ENCODE peak calls at places on chromosomes 16 and 17, in seven cellular contexts. One of them, this sample, is unnamed.

GRCh38 chr16:85129846-85130706 is 17.8 kb upstream of the CIBAR2 start:
- DNase-seq in non-pigmented ciliary epithelial cell: no peak
- DNase-seq in osteocyte: no peak
- DNase-seq in adrenal gland: no peak
- DNase-seq in activated naive CD4-positive, alpha-beta T cell treated with anti-CD3 and anti-CD28 coated beads for 36 hours: no peak
- DNase-seq in ELR: no peak
- DNase-seq in NCI-H1436: no peak
- DNase-seq in this sample: no peak

GRCh38 chr16:70253291-70254094 is 1.8 kb upstream of the EXOSC6 start:
- DNase-seq in osteocyte: peak; percentile 85
- DNase-seq in NCI-H1436: no peak
- DNase-seq in ELR: peak; percentile 70
- DNase-seq in non-pigmented ciliary epithelial cell: no peak
- DNase-seq in activated naive CD4-positive, alpha-beta T cell treated with anti-CD3 and anti-CD28 coated beads for 36 hours: peak; percentile 46
- DNase-seq in adrenal gland: peak; percentile 50
- DNase-seq in this sample: no peak

GRCh38 chr16:48194828-48195566 is 39.2 kb upstream of the ABCC12 start:
- DNase-seq in adrenal gland: no peak
- DNase-seq in non-pigmented ciliary epithelial cell: peak; percentile 50
- DNase-seq in ELR: no peak
- DNase-seq in osteocyte: no peak
- DNase-seq in activated naive CD4-positive, alpha-beta T cell treated with anti-CD3 and anti-CD28 coated beads for 36 hours: no peak
- DNase-seq in NCI-H1436: peak; percentile 27
- DNase-seq in this sample: peak; percentile 77

GRCh38 chr17:29674270-29674669 is 51.6 kb upstream of the CORO6 start:
- DNase-seq in activated naive CD4-positive, alpha-beta T cell treated with anti-CD3 and anti-CD28 coated beads for 36 hours: peak; percentile 52
- DNase-seq in osteocyte: no peak
- DNase-seq in non-pigmented ciliary epithelial cell: no peak
- DNase-seq in ELR: no peak
- DNase-seq in NCI-H1436: no peak
- DNase-seq in adrenal gland: no peak
- DNase-seq in this sample: no peak

GRCh38 chr16:89545044-89545830 is 15.2 kb upstream of the RPL13 start:
- DNase-seq in adrenal gland: no peak
- DNase-seq in non-pigmented ciliary epithelial cell: no peak
- DNase-seq in NCI-H1436: no peak
- DNase-seq in osteocyte: no peak
- DNase-seq in activated naive CD4-positive, alpha-beta T cell treated with anti-CD3 and anti-CD28 coated beads for 36 hours: no peak
- DNase-seq in ELR: no peak
- DNase-seq in this sample: no peak

GRCh38 chr17:83196088-83196765 is 116.8 kb downstream of the METRNL start:
- DNase-seq in non-pigmented ciliary epithelial cell: no peak
- DNase-seq in activated naive CD4-positive, alpha-beta T cell treated with anti-CD3 and anti-CD28 coated beads for 36 hours: peak; percentile 4
- DNase-seq in NCI-H1436: no peak
- DNase-seq in adrenal gland: peak; percentile 12
- DNase-seq in osteocyte: no peak
- DNase-seq in ELR: peak; percentile 37
- DNase-seq in this sample: no peak

GRCh38 chr17:12048843-12049473 is 28.3 kb downstream of the MAP2K4 start:
- DNase-seq in NCI-H1436: no peak
- DNase-seq in activated naive CD4-positive, alpha-beta T cell treated with anti-CD3 and anti-CD28 coated beads for 36 hours: no peak
- DNase-seq in osteocyte: no peak
- DNase-seq in non-pigmented ciliary epithelial cell: no peak
- DNase-seq in adrenal gland: no peak
- DNase-seq in ELR: no peak
- DNase-seq in this sample: no peak

GRCh38 chr17:40038882-40039513 is 15.2 kb downstream of the MED24 start:
- DNase-seq in osteocyte: no peak
- DNase-seq in NCI-H1436: no peak
- DNase-seq in ELR: peak; percentile 87
- DNase-seq in non-pigmented ciliary epithelial cell: no peak
- DNase-seq in activated naive CD4-positive, alpha-beta T cell treated with anti-CD3 and anti-CD28 coated beads for 36 hours: no peak
- DNase-seq in adrenal gland: peak; percentile 73
- DNase-seq in this sample: peak; percentile 79

GRCh38 chr16:57209780-57210179 is 23.7 kb downstream of the RSPRY1 start:
- DNase-seq in osteocyte: no peak
- DNase-seq in adrenal gland: no peak
- DNase-seq in activated naive CD4-positive, alpha-beta T cell treated with anti-CD3 and anti-CD28 coated beads for 36 hours: no peak
- DNase-seq in ELR: no peak
- DNase-seq in non-pigmented ciliary epithelial cell: no peak
- DNase-seq in NCI-H1436: no peak
- DNase-seq in this sample: no peak

GRCh38 chr17:49454050-49454449 is 39.4 kb upstream of the PHB1 start:
- DNase-seq in non-pigmented ciliary epithelial cell: no peak
- DNase-seq in NCI-H1436: no peak
- DNase-seq in activated naive CD4-positive, alpha-beta T cell treated with anti-CD3 and anti-CD28 coated beads for 36 hours: no peak
- DNase-seq in adrenal gland: no peak
- DNase-seq in osteocyte: no peak
- DNase-seq in ELR: peak; percentile 83
- DNase-seq in this sample: no peak

GRCh38 chr17:16407911-16408588 is 7.3 kb upstream of the TRPV2 start:
- DNase-seq in non-pigmented ciliary epithelial cell: no peak
- DNase-seq in activated naive CD4-positive, alpha-beta T cell treated with anti-CD3 and anti-CD28 coated beads for 36 hours: no peak
- DNase-seq in NCI-H1436: no peak
- DNase-seq in osteocyte: no peak
- DNase-seq in ELR: peak; percentile 43
- DNase-seq in adrenal gland: peak; percentile 52
- DNase-seq in this sample: peak; percentile 77

GRCh38 chr17:20189322-20189721 is 180.2 kb downstream of the SPECC1 start:
- DNase-seq in non-pigmented ciliary epithelial cell: no peak
- DNase-seq in activated naive CD4-positive, alpha-beta T cell treated with anti-CD3 and anti-CD28 coated beads for 36 hours: no peak
- DNase-seq in adrenal gland: peak; percentile 50
- DNase-seq in NCI-H1436: no peak
- DNase-seq in ELR: peak; percentile 70
- DNase-seq in osteocyte: no peak
- DNase-seq in this sample: no peak

GRCh38 chr17:79231766-79232287 is 157.2 kb downstream of the ENGASE start:
- DNase-seq in activated naive CD4-positive, alpha-beta T cell treated with anti-CD3 and anti-CD28 coated beads for 36 hours: no peak
- DNase-seq in NCI-H1436: no peak
- DNase-seq in ELR: peak; percentile 40
- DNase-seq in non-pigmented ciliary epithelial cell: no peak
- DNase-seq in adrenal gland: no peak
- DNase-seq in osteocyte: no peak
- DNase-seq in this sample: no peak

GRCh38 chr17:32483451-32484019 is 3.3 kb upstream of the CDK5R1 start:
- DNase-seq in non-pigmented ciliary epithelial cell: peak; percentile 36
- DNase-seq in ELR: peak; percentile 70
- DNase-seq in NCI-H1436: peak; percentile 74
- DNase-seq in osteocyte: no peak
- DNase-seq in adrenal gland: peak; percentile 88
- DNase-seq in activated naive CD4-positive, alpha-beta T cell treated with anti-CD3 and anti-CD28 coated beads for 36 hours: peak; percentile 61
- DNase-seq in this sample: peak; percentile 70

GRCh38 chr16:68403704-68404103 is 44.6 kb downstream of the SMPD3 start:
- DNase-seq in NCI-H1436: no peak
- DNase-seq in ELR: no peak
- DNase-seq in adrenal gland: no peak
- DNase-seq in non-pigmented ciliary epithelial cell: no peak
- DNase-seq in osteocyte: no peak
- DNase-seq in activated naive CD4-positive, alpha-beta T cell treated with anti-CD3 and anti-CD28 coated beads for 36 hours: no peak
- DNase-seq in this sample: no peak

GRCh38 chr17:12522743-12523181 is 142.9 kb upstream of the MYOCD start:
- DNase-seq in non-pigmented ciliary epithelial cell: peak; percentile 6
- DNase-seq in adrenal gland: no peak
- DNase-seq in activated naive CD4-positive, alpha-beta T cell treated with anti-CD3 and anti-CD28 coated beads for 36 hours: no peak
- DNase-seq in NCI-H1436: no peak
- DNase-seq in ELR: peak; percentile 50
- DNase-seq in osteocyte: peak; percentile 86
- DNase-seq in this sample: no peak

This sample was measured in mucosa of gallbladder.